ENCODE peak calls at places on chromosomes 6 and 20, in six cellular contexts. One of them, this sample, is unnamed.
A peak's percentile ranks its signal among the peaks of the same experiment; 100 is the strongest.

GRCh38 chr6:151763303-151763702 is 44.2 kb upstream of the ESR1 start:
- DNase-seq in HepG2: peak; percentile 15
- DNase-seq in endothelial cell of umbilical vein: no peak
- DNase-seq in H1: no peak
- DNase-seq in K562: peak; percentile 39
- DNase-seq in WTC11: no peak
- DNase-seq in this sample: no peak

GRCh38 chr6:157229733-157230132 is 93.6 kb downstream of the TMEM242 start:
- DNase-seq in HepG2: no peak
- DNase-seq in endothelial cell of umbilical vein: no peak
- DNase-seq in H1: no peak
- DNase-seq in K562: no peak
- DNase-seq in WTC11: peak; percentile 43
- DNase-seq in this sample: no peak

GRCh38 chr20:9458075-9458818 is 56.1 kb upstream of the LAMP5 start:
- DNase-seq in HepG2: peak; percentile 59
- DNase-seq in endothelial cell of umbilical vein: no peak
- DNase-seq in H1: no peak
- DNase-seq in K562: no peak
- DNase-seq in WTC11: peak; percentile 47
- DNase-seq in this sample: peak; percentile 4

GRCh38 chr20:10619427-10619826 is 54.4 kb downstream of the JAG1 start:
- DNase-seq in HepG2: no peak
- DNase-seq in endothelial cell of umbilical vein: peak; percentile 76
- DNase-seq in H1: no peak
- DNase-seq in K562: no peak
- DNase-seq in WTC11: no peak
- DNase-seq in this sample: no peak

GRCh38 chr6:35429463-35429862 is 22.7 kb upstream of the FANCE start:
- DNase-seq in HepG2: no peak
- DNase-seq in endothelial cell of umbilical vein: no peak
- DNase-seq in H1: no peak
- DNase-seq in K562: no peak
- DNase-seq in WTC11: no peak
- DNase-seq in this sample: no peak

GRCh38 chr6:30554404-30554803 is 1.9 kb downstream of the GNL1 start:
- DNase-seq in HepG2: no peak
- DNase-seq in endothelial cell of umbilical vein: no peak
- DNase-seq in H1: no peak
- DNase-seq in K562: no peak
- DNase-seq in WTC11: no peak
- DNase-seq in this sample: no peak

GRCh38 chr6:96836579-96837137 is 619 bp downstream of the GPR63 start:
- DNase-seq in HepG2: no peak
- DNase-seq in endothelial cell of umbilical vein: peak; percentile 5
- DNase-seq in H1: no peak
- DNase-seq in K562: peak; percentile 60
- DNase-seq in WTC11: no peak
- DNase-seq in this sample: peak; percentile 1

GRCh38 chr20:438581-439469 is 23.5 kb downstream of the TBC1D20 start:
- DNase-seq in HepG2: no peak
- DNase-seq in endothelial cell of umbilical vein: peak; percentile 55
- DNase-seq in H1: no peak
- DNase-seq in K562: no peak
- DNase-seq in WTC11: no peak
- DNase-seq in this sample: no peak

GRCh38 chr20:41360831-41361756 is 5.5 kb downstream of the EMILIN3 start:
- DNase-seq in HepG2: no peak
- DNase-seq in endothelial cell of umbilical vein: no peak
- DNase-seq in H1: no peak
- DNase-seq in K562: no peak
- DNase-seq in WTC11: no peak
- DNase-seq in this sample: no peak

GRCh38 chr20:46953596-46953995 is 59.0 kb downstream of the EYA2 start:
- DNase-seq in HepG2: no peak
- DNase-seq in endothelial cell of umbilical vein: no peak
- DNase-seq in H1: no peak
- DNase-seq in K562: no peak
- DNase-seq in WTC11: no peak
- DNase-seq in this sample: no peak

GRCh38 chr20:46955601-46956556 is 61.2 kb downstream of the EYA2 start:
- DNase-seq in HepG2: no peak
- DNase-seq in endothelial cell of umbilical vein: no peak
- DNase-seq in H1: no peak
- DNase-seq in K562: no peak
- DNase-seq in WTC11: no peak
- DNase-seq in this sample: no peak

GRCh38 chr20:46951405-46951804 is 56.8 kb downstream of the EYA2 start:
- DNase-seq in HepG2: no peak
- DNase-seq in endothelial cell of umbilical vein: no peak
- DNase-seq in H1: no peak
- DNase-seq in K562: no peak
- DNase-seq in WTC11: no peak
- DNase-seq in this sample: no peak

GRCh38 chr20:46951840-46952497 is 57.3 kb downstream of the EYA2 start:
- DNase-seq in HepG2: no peak
- DNase-seq in endothelial cell of umbilical vein: no peak
- DNase-seq in H1: no peak
- DNase-seq in K562: no peak
- DNase-seq in WTC11: no peak
- DNase-seq in this sample: no peak

GRCh38 chr20:46954490-46955038 is 59.9 kb downstream of the EYA2 start:
- DNase-seq in HepG2: no peak
- DNase-seq in endothelial cell of umbilical vein: no peak
- DNase-seq in H1: no peak
- DNase-seq in K562: no peak
- DNase-seq in WTC11: no peak
- DNase-seq in this sample: peak; percentile 94
- TF ChIP-seq JUN in HepG2: no peak
- TF ChIP-seq JUN in endothelial cell of umbilical vein: no peak
- TF ChIP-seq JUN in H1: no peak
- TF ChIP-seq JUN in K562: no peak
- TF ChIP-seq JUN in WTC11: no peak
- TF ChIP-seq JUN in this sample: peak; percentile 42

DNA sequence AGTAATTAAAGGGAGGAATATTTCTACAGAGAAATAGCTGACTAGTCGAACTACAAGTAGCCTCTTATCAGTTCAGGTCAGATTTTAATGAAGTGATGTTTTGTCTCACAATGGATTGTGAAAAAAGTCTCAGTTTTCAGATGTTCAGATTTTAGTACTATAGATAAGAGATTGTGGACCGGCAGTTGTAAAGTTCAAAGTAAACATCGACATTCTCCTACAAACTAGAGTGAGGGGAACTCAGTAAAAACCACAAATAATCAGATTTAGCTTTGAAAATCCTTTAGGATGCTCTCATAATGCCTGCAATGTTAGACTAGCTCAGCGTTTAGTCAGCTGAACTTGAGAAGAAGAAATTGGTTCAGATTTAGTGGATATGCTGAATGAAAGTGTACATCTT is 39.9 kb downstream of the RCAN2 start:
- DNase-seq in HepG2: no peak
- DNase-seq in endothelial cell of umbilical vein: no peak
- DNase-seq in H1: no peak
- DNase-seq in K562: no peak
- DNase-seq in WTC11: no peak
- DNase-seq in this sample: no peak
- TF ChIP-seq JUN in HepG2: no peak
- TF ChIP-seq JUN in endothelial cell of umbilical vein: no peak
- TF ChIP-seq JUN in H1: no peak
- TF ChIP-seq JUN in K562: no peak
- TF ChIP-seq JUN in WTC11: no peak
- TF ChIP-seq JUN in this sample: no peak

GRCh38 chr6:165986647-165987482 is 180.8 kb downstream of the TBXT start:
- DNase-seq in HepG2: no peak
- DNase-seq in endothelial cell of umbilical vein: no peak
- DNase-seq in H1: no peak
- DNase-seq in K562: no peak
- DNase-seq in WTC11: peak; percentile 57
- DNase-seq in this sample: peak; percentile 65

GRCh38 chr6:165988306-165988756 is 179.3 kb downstream of the TBXT start:
- DNase-seq in HepG2: no peak
- DNase-seq in endothelial cell of umbilical vein: no peak
- DNase-seq in H1: no peak
- DNase-seq in K562: no peak
- DNase-seq in WTC11: peak; percentile 56
- DNase-seq in this sample: no peak

GRCh38 chr6:165985926-165986646 is 181.6 kb downstream of the TBXT start:
- DNase-seq in HepG2: no peak
- DNase-seq in endothelial cell of umbilical vein: no peak
- DNase-seq in H1: no peak
- DNase-seq in K562: no peak
- DNase-seq in WTC11: no peak
- DNase-seq in this sample: no peak

GRCh38 chr6:165988757-165989456 is 178.7 kb downstream of the TBXT start:
- DNase-seq in HepG2: no peak
- DNase-seq in endothelial cell of umbilical vein: no peak
- DNase-seq in H1: no peak
- DNase-seq in K562: no peak
- DNase-seq in WTC11: no peak
- DNase-seq in this sample: no peak

DNA sequence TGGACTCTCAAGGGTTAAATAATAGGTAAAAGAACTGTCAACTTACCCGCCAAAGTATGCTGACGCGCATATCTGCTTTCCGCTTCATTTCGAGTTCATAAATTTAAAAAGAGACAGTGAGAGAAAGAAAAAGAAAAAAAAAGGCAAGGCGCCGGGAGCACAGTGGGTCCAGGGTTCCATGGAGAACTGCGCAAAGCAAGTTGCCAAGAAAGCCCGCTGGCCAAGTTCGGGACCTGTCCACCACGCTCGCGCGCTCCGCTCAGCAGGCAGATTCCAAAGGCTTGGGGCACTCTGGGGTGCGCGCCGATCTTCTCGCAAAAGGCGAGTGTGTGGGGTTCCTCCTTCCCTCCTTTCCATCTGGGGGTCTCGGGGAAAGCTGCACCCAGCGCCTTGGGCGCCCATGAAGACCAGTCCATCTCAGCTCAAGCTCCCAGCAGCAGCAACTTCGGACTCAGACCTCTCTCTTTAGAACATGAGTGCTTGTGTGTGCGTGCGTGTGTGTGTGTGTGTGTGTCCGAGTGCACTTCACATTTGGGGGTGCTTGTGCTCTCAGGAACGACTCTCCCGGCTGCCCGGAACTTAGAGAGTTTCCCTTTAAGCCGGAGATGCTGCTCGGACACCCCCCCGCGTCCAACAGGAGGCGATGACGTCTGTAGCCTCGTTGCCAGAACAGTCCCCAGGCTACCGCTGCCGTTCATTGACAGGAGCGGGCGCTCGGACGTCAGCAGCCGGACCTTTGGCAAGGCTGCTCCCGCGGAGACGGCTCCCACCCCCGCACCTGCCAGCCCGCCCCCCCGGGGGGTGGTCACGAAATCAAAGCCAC is 180.0 kb downstream of the TBXT start:
- DNase-seq in HepG2: no peak
- DNase-seq in endothelial cell of umbilical vein: no peak
- DNase-seq in H1: no peak
- DNase-seq in K562: no peak
- DNase-seq in WTC11: peak; percentile 63
- DNase-seq in this sample: peak; percentile 99
- TF ChIP-seq JUN in HepG2: no peak
- TF ChIP-seq JUN in endothelial cell of umbilical vein: no peak
- TF ChIP-seq JUN in H1: no peak
- TF ChIP-seq JUN in K562: no peak
- TF ChIP-seq JUN in WTC11: no peak
- TF ChIP-seq JUN in this sample: peak; percentile 93

DNA sequence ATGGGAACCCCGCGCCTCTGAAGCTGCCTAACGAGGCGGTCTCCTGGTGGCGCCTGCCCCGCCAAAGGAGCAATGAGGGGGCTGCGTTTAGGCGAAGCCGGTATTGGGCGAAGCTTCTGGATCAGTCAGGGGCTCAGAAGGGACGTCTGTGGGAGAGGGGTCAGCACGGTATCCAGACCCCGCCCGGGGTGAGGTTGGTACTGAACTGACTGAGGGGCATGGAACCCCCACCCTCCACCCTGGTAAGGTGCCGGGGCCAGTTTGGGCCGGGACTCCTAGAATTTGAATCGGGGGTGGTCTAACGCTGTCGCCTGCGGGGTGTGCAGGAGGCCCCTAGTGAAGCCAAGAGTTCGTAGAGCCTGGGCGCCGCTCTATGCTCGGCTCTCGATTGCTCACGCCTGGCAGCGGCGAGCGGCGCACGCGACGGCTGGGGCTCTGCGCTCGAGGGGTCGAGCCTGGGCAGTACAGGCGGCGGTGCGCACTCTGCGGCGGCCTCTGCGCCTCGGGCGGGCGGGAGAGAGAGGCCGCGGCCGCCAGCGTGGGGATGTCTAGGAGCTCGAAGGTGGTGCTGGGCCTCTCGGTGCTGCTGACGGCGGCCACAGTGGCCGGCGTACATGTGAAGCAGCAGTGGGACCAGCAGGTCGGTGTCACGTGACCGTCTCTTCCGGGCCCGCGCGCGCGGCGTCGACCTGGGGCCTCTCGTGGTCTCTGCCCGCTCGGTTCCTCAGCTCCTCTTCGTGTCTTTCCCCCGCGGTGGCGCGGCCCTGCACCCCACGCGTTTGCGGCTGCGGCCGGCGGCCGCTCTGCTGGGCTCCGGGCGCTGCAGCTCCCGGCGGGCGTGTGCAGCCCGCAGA is at the start of the genes KAT14 and PET117:
- DNase-seq in HepG2: peak; percentile 85
- DNase-seq in endothelial cell of umbilical vein: peak; percentile 93
- DNase-seq in H1: peak; percentile 78
- DNase-seq in K562: peak; percentile 80
- DNase-seq in WTC11: peak; percentile 92
- DNase-seq in this sample: peak; percentile 67
- TF ChIP-seq JUN in HepG2: peak; percentile 86
- TF ChIP-seq JUN in endothelial cell of umbilical vein: no peak
- TF ChIP-seq JUN in H1: no peak
- TF ChIP-seq JUN in K562: peak; percentile 53
- TF ChIP-seq JUN in WTC11: peak; percentile 75
- TF ChIP-seq JUN in this sample: peak; percentile 80

DNA sequence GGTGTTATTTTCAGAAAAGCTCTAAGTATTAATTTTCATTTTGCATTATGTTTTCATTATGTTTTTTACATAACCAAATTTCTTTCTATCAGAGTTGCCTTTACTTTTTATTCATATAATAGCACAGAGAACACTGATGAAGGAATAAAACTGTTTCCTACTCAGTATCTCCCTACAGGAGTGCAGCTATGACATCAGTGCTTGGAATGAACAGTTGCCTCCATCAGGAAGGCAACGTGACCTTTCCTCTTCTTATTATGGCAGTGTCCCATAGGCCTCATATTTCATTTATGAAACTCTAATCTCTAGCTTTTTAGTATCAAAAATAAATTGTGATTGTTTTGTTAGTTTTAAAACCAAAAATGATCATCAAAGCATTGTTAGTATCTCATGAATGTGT is 712.8 kb downstream of the CD109 start:
- DNase-seq in HepG2: no peak
- DNase-seq in endothelial cell of umbilical vein: no peak
- DNase-seq in H1: no peak
- DNase-seq in K562: no peak
- DNase-seq in WTC11: no peak
- DNase-seq in this sample: no peak
- TF ChIP-seq JUN in HepG2: no peak
- TF ChIP-seq JUN in endothelial cell of umbilical vein: no peak
- TF ChIP-seq JUN in H1: no peak
- TF ChIP-seq JUN in K562: no peak
- TF ChIP-seq JUN in WTC11: no peak
- TF ChIP-seq JUN in this sample: no peak